ENCODE peak calls at places on chromosomes 11 and 22, in nine cellular contexts. H is CD8-positive, alpha-beta T cell; Q is HFF-Myc; X is NCI-H345; N is iPS DF 19.7; G is kidney tubule cell; S is aorta; B is heart right ventricle; L is amygdala. F is an unnamed sample.

GRCh38 chr22:49825944-49826602 is 1.6 kb downstream of the BRD1 start:
- DNase-seq in H (peak; percentile 45), Q (no peak), X (no peak), N (no peak), G (peak; percentile 63), S (no peak), B (no peak), L (no peak), F (peak; percentile 84)

GRCh38 chr22:27791494-27792241 is 9.9 kb downstream of the MN1 start:
- DNase-seq in H (no peak), Q (no peak), X (no peak), N (no peak), G (no peak), S (no peak), B (no peak), L (no peak), F (no peak)

GRCh38 chr11:12499071-12499470 is 121.7 kb downstream of the PARVA start:
- DNase-seq in H (no peak), Q (no peak), X (no peak), N (no peak), G (no peak), S (no peak), B (no peak), L (no peak), F (no peak)

GRCh38 chr11:118304227-118304808 is at the start of gene CD3E:
- DNase-seq in H (peak; percentile 53), Q (no peak), X (no peak), N (no peak), G (no peak), S (no peak), B (no peak), L (no peak), F (peak; percentile 83)

GRCh38 chr11:79100093-79100704 is 340.6 kb downstream of the TENM4 start:
- DNase-seq in H (no peak), Q (no peak), X (peak; percentile 38), N (no peak), G (peak; percentile 48), S (peak; percentile 50), B (no peak), L (no peak), F (no peak)

GRCh38 chr11:76978818-76979217 is 55.4 kb upstream of the B3GNT6 start:
- DNase-seq in H (no peak), Q (no peak), X (no peak), N (no peak), G (no peak), S (peak; percentile 54), B (peak; percentile 16), L (peak; percentile 30), F (no peak)

GRCh38 chr11:16750417-16750816 is 12.0 kb downstream of the C11orf58 start:
- DNase-seq in H (no peak), Q (no peak), X (no peak), N (no peak), G (peak; percentile 26), S (no peak), B (no peak), L (no peak), F (no peak)

GRCh38 chr11:112694244-112694643 is 267.0 kb upstream of the NCAM1 start:
- DNase-seq in H (no peak), Q (no peak), X (no peak), N (no peak), G (no peak), S (no peak), B (no peak), L (no peak), F (no peak)

GRCh38 chr11:125091247-125091876 is 20.1 kb downstream of the TMEM218 start:
- DNase-seq in H (no peak), Q (no peak), X (peak; percentile 5), N (no peak), G (peak; percentile 94), S (no peak), B (peak; percentile 42), L (no peak), F (peak; percentile 13)

GRCh38 chr11:94650756-94651155 is 83.6 kb downstream of the PIWIL4 start:
- DNase-seq in H (no peak), Q (peak; percentile 78), X (no peak), N (no peak), G (no peak), S (peak; percentile 77), B (peak; percentile 70), L (no peak), F (no peak)

GRCh38 chr22:19875531-19876313 is 21.0 kb upstream of the GNB1L start:
- DNase-seq in H (no peak), Q (no peak), X (no peak), N (no peak), G (no peak), S (peak; percentile 48), B (no peak), L (no peak), F (no peak)

GRCh38 chr11:130315354-130315970 is 745 bp upstream of the ZBTB44 start:
- DNase-seq in H (peak; percentile 37), Q (no peak), X (no peak), N (no peak), G (peak; percentile 47), S (peak; percentile 58), B (peak; percentile 13), L (no peak), F (peak; percentile 70)

GRCh38 chr11:63614136-63614664 is at the start of gene PLAAT3:
- DNase-seq in H (peak; percentile 23), Q (no peak), X (peak; percentile 20), N (no peak), G (peak; percentile 83), S (peak; percentile 84), B (peak; percentile 82), L (peak; percentile 41), F (peak; percentile 22)

GRCh38 chr11:119593346-119593745 is 135.7 kb downstream of the NECTIN1 start:
- DNase-seq in H (no peak), Q (no peak), X (no peak), N (no peak), G (no peak), S (no peak), B (no peak), L (no peak), F (no peak)

GRCh38 chr11:116935089-116935488 is 97.7 kb upstream of the APOA1 start:
- DNase-seq in H (no peak), Q (no peak), X (no peak), N (no peak), G (no peak), S (no peak), B (no peak), L (no peak), F (no peak)

GRCh38 chr22:31346255-31346732 is at the start of gene PATZ1:
- DNase-seq in H (peak; percentile 64), Q (no peak), X (peak; percentile 79), N (no peak), G (peak; percentile 80), S (peak; percentile 84), B (peak; percentile 87), L (peak; percentile 50), F (peak; percentile 71)

GRCh38 chr11:19938051-19938856 is 222.0 kb downstream of the DBX1 start:
- DNase-seq in H (no peak), Q (no peak), X (no peak), N (no peak), G (peak; percentile 56), S (peak; percentile 69), B (peak; percentile 31), L (no peak), F (no peak)

GRCh38 chr22:46064236-46064965 is 85.9 kb upstream of the PPARA start:
- DNase-seq in H (no peak), Q (no peak), X (no peak), N (no peak), G (no peak), S (peak; percentile 44), B (no peak), L (no peak), F (no peak)

GRCh38 chr22:44988671-44989070 is 21.1 kb downstream of the PHF21B start:
- DNase-seq in H (no peak), Q (no peak), X (no peak), N (no peak), G (no peak), S (no peak), B (no peak), L (no peak), F (no peak)

GRCh38 chr22:46148885-46149492 is 1.3 kb upstream of the PPARA start:
- DNase-seq in H (no peak), Q (no peak), X (no peak), N (no peak), G (no peak), S (no peak), B (no peak), L (no peak), F (no peak)

GRCh38 chr22:42844756-42845155 is 12.3 kb downstream of the ARFGAP3 start:
- DNase-seq in H (no peak), Q (no peak), X (no peak), N (no peak), G (peak; percentile 89), S (no peak), B (no peak), L (no peak), F (no peak)

GRCh38 chr11:6249822-6250555 is 9.6 kb upstream of the CCKBR start:
- DNase-seq in H (no peak), Q (peak; percentile 9), X (no peak), N (no peak), G (peak; percentile 68), S (peak; percentile 90), B (peak; percentile 60), L (no peak), F (no peak)

GRCh38 chr11:27427183-27427980 is 45.2 kb downstream of the LGR4 start:
- DNase-seq in H (no peak), Q (no peak), X (no peak), N (no peak), G (peak; percentile 57), S (no peak), B (no peak), L (no peak), F (no peak)

GRCh38 chr11:84398017-84398626 is 1112.0 kb upstream of the CCDC90B start:
- DNase-seq in H (no peak), Q (no peak), X (peak; percentile 12), N (no peak), G (peak; percentile 47), S (no peak), B (no peak), L (no peak), F (no peak)

GRCh38 chr11:67465190-67465522 is 3.9 kb downstream of the TMEM134 start:
- DNase-seq in H (no peak), Q (no peak), X (no peak), N (no peak), G (peak; percentile 46), S (no peak), B (no peak), L (no peak), F (no peak)

GRCh38 chr11:77471520-77472234 is 2.2 kb downstream of the PAK1 start:
- DNase-seq in H (no peak), Q (no peak), X (peak; percentile 36), N (no peak), G (peak; percentile 13), S (no peak), B (no peak), L (no peak), F (no peak)

GRCh38 chr11:129814244-129814992 is 1.2 kb upstream of the TMEM45B start:
- DNase-seq in H (peak; percentile 46), Q (no peak), X (peak; percentile 14), N (no peak), G (peak; percentile 3), S (no peak), B (no peak), L (no peak), F (peak; percentile 67)

GRCh38 chr11:78080818-78081495 is 1.3 kb upstream of the NDUFC2 start:
- DNase-seq in H (no peak), Q (no peak), X (no peak), N (no peak), G (peak; percentile 59), S (no peak), B (peak; percentile 29), L (no peak), F (no peak)

GRCh38 chr22:36027960-36028645 is 521 bp downstream of the RBFOX2 start:
- DNase-seq in H (no peak), Q (no peak), X (peak; percentile 37), N (no peak), G (no peak), S (no peak), B (peak; percentile 36), L (no peak), F (no peak)

GRCh38 chr11:77441409-77441808 is 32.5 kb downstream of the PAK1 start:
- DNase-seq in H (no peak), Q (no peak), X (no peak), N (no peak), G (peak; percentile 33), S (no peak), B (no peak), L (no peak), F (no peak)

GRCh38 chr22:25747245-25747944 is 5.4 kb downstream of the MYO18B start:
- DNase-seq in H (no peak), Q (no peak), X (no peak), N (no peak), G (peak; percentile 93), S (peak; percentile 91), B (no peak), L (no peak), F (no peak)

F was measured in CD8-positive, alpha-beta memory T cell.